ENCODE peak calls at places on chromosomes 7 and 10, in seven cellular contexts. A is stomach; N is heart left ventricle; W is CD8-positive, alpha-beta memory T cell; C is cardiac muscle cell; T is K562; O is SJSA1. H is an unnamed sample. For H3K4me1, the result is how much of the 10 kb centered on the place peaks cover.

GRCh38 chr10:47406870-47407648 is 23.0 kb upstream of the ZNF488 start:
- DNase-seq in T (peak), C (peak), W (no peak), N (no peak), A (peak), O (peak), H (peak)

GRCh38 chr7:12584940-12585339 is 14.4 kb downstream of the SCIN start:
- DNase-seq in A (no peak), C (no peak), T (peak), O (no peak), N (no peak), W (no peak), H (no peak)

GRCh38 chr7:128166603-128167315 is 74.3 kb upstream of the LEP start:
- DNase-seq in W (no peak), O (no peak), C (peak), N (no peak), T (no peak), A (no peak), H (no peak)

GRCh38 chr10:5484205-5484604 is 15.2 kb downstream of the CALML5 start:
- DNase-seq in T (peak), N (no peak), C (no peak), A (no peak), W (no peak), O (no peak), H (no peak)

GRCh38 chr7:101162551-101163280 is 2.7 kb downstream of the VGF start:
- DNase-seq in N (no peak), O (no peak), W (no peak), T (peak), A (no peak), C (peak), H (no peak)

GRCh38 chr7:617614-618538 is 98.2 kb upstream of the PDGFA start:
- DNase-seq in C (no peak), O (no peak), A (no peak), N (no peak), T (no peak), W (no peak), H (no peak)

GRCh38 chr7:114784177-114784576 is 137.7 kb upstream of the MDFIC start:
- DNase-seq in N (no peak), T (no peak), A (no peak), O (no peak), C (no peak), W (no peak), H (no peak)

GRCh38 chr10:76946268-76946667 is 691.3 kb downstream of the KCNMA1 start:
- DNase-seq in N (no peak), A (no peak), O (no peak), C (peak), W (no peak), T (no peak), H (no peak)

GRCh38 chr10:73773152-73773879 is 8.5 kb upstream of the CHCHD1 start:
- DNase-seq in O (no peak), C (no peak), W (no peak), A (no peak), N (peak), T (no peak), H (no peak)

GRCh38 chr7:10793995-10794780 is 179.5 kb upstream of the PHF14 start:
- DNase-seq in W (no peak), C (no peak), O (no peak), N (no peak), A (no peak), T (no peak), H (no peak)

GRCh38 chr10:46546591-46547330 is 9.7 kb downstream of the GPRIN2 start:
- DNase-seq in T (no peak), N (peak), A (peak), O (peak), C (no peak), W (no peak), H (no peak)

GRCh38 chr7:105796365-105796764 is 80.0 kb downstream of the ATXN7L1 start:
- DNase-seq in T (no peak), W (no peak), A (no peak), O (no peak), N (no peak), C (no peak), H (no peak)

GRCh38 chr10:132630666-132631347 is 93.2 kb downstream of the INPP5A start:
- DNase-seq in C (peak), O (no peak), T (no peak), N (peak), A (peak), W (no peak), H (no peak)

GRCh38 chr10:49742683-49743463 is 19.2 kb downstream of the OGDHL start:
- DNase-seq in A (peak), N (no peak), C (no peak), W (no peak), T (no peak), O (peak), H (no peak)

GRCh38 chr7:64300641-64301405 is 12.9 kb upstream of the ZNF736 start:
- DNase-seq in T (no peak), N (no peak), W (no peak), O (peak), C (no peak), A (no peak), H (no peak)

GRCh38 chr10:110857265-110858158 is 14.2 kb upstream of the PDCD4 start:
- DNase-seq in C (peak), A (peak), W (no peak), N (peak), T (peak), O (no peak), H (no peak)

GRCh38 chr10:131744356-131744755 is 156.5 kb upstream of the PPP2R2D start:
- DNase-seq in N (no peak), C (no peak), O (no peak), W (no peak), T (no peak), A (no peak), H (no peak)

GRCh38 chr7:158710651-158711102 is 6.1 kb upstream of the NCAPG2 start:
- DNase-seq in N (no peak), O (no peak), T (peak), C (peak), W (peak), A (no peak), H (no peak)

GRCh38 chr10:68111580-68111979 is 2.3 kb downstream of the MYPN start:
- DNase-seq in O (no peak), A (no peak), C (no peak), T (no peak), N (peak), W (no peak), H (peak)

GRCh38 chr7:17275749-17276671 is 22.4 kb upstream of the AHR start:
- DNase-seq in O (peak), A (no peak), T (no peak), C (peak), N (no peak), W (no peak), H (peak)

GRCh38 chr10:15474671-15475070 is 103.6 kb upstream of the FAM171A1 start:
- DNase-seq in A (no peak), W (no peak), O (no peak), T (no peak), N (no peak), C (no peak), H (no peak)

GRCh38 chr10:16386855-16387254 is 50.0 kb upstream of the PTER start:
- DNase-seq in A (no peak), O (no peak), W (no peak), N (no peak), T (no peak), C (no peak), H (no peak)

GRCh38 chr7:40394382-40394781 is 259.6 kb downstream of the SUGCT start:
- DNase-seq in A (no peak), W (no peak), N (no peak), C (no peak), T (no peak), O (no peak), H (no peak)

GRCh38 chr10:86904600-86904999 is 52.8 kb downstream of the MMRN2 start:
- DNase-seq in O (no peak), W (no peak), C (no peak), T (no peak), N (no peak), A (no peak), H (no peak)

GRCh38 chr10:14698487-14699170 is 76.1 kb downstream of the FAM107B start:
- DNase-seq in T (no peak), A (no peak), O (peak), N (no peak), C (peak), W (no peak), H (no peak)

GRCh38 chr10:92204238-92204637 is 86.6 kb downstream of the CPEB3 start:
- DNase-seq in A (no peak), N (no peak), T (no peak), C (no peak), O (no peak), W (no peak), H (no peak)

GRCh38 chr7:155120460-155120859 is 50.3 kb downstream of the HTR5A start:
- DNase-seq in W (no peak), C (no peak), T (no peak), A (no peak), O (no peak), N (no peak), H (no peak)

GRCh38 chr7:30678805-30679204 is 3.5 kb downstream of the CRHR2 start:
- DNase-seq in W (no peak), O (no peak), N (no peak), T (no peak), A (no peak), C (no peak), H (no peak)

GRCh38 chr7:29500719-29501118 is 62.9 kb upstream of the PRR15 start:
- DNase-seq in T (no peak), C (peak), N (no peak), A (no peak), W (no peak), O (no peak), H (no peak)

GRCh38 chr10:133359972-133360610 is 2.3 kb upstream of the FUOM start:
- DNase-seq in T (peak), C (no peak), N (no peak), O (peak), A (no peak), W (no peak), H (no peak)

GRCh38 chr7:130062246-130062645 is 8.1 kb upstream of the KLHDC10 start:
- DNase-seq in W (no peak), O (no peak), A (no peak), N (no peak), C (no peak), T (no peak), H (no peak)

GRCh38 chr7:151518105-151518780 is 1.5 kb downstream of the RHEB start:
- DNase-seq in A (peak), W (peak), C (peak), T (peak), O (peak), N (peak), H (no peak)

GRCh38 chr10:119441151-119441821 is 101.2 kb downstream of the RGS10 start:
- DNase-seq in C (peak), W (no peak), T (no peak), O (no peak), N (peak), A (no peak), H (no peak)

GRCh38 chr10:119442758-119443060 is 99.8 kb downstream of the RGS10 start:
- DNase-seq in A (no peak), C (no peak), T (no peak), W (no peak), N (no peak), O (no peak), H (no peak)

GRCh38 chr10:119443970-119444660 is 98.4 kb downstream of the RGS10 start:
- DNase-seq in A (no peak), C (no peak), W (no peak), N (no peak), T (peak), O (no peak), H (no peak)

GRCh38 chr10:119443441-119443840 is 99.1 kb downstream of the RGS10 start:
- DNase-seq in W (no peak), T (no peak), C (no peak), A (no peak), N (no peak), O (no peak), H (no peak)

GRCh38 chr10:119441921-119442757 is 100.4 kb downstream of the RGS10 start:
- DNase-seq in T (no peak), N (peak), W (no peak), A (no peak), O (no peak), C (no peak), H (no peak)
- H3K4me3 ChIP-seq in T (no peak), N (no peak), W (no peak), A (no peak), O (no peak), C (no peak), H (no peak)

GRCh38 chr10:78248651-78249464 is 215.2 kb downstream of the RPS24 start:
- DNase-seq in N (no peak), W (no peak), T (no peak), A (no peak), C (peak), O (no peak), H (no peak)
- H3K4me1 ChIP-seq in N (under half), W (under half), T (under half), A (under half), C (under half), O (under half), H (under half)

DNA sequence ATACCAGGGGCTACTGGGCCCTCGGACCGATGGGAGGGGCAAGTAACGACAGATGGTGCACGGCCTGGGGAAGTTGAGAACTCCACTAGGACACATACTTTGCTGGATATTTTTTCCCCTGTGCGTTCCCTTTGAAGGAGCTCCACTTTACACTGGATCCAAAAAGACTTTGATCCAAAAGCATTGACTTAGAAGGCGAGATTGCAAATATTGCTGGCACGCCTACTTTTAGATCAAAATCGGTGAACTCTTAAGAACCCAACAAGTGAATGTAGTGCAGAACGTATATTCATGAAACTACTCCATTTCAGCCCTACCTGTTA is 436 bp upstream of the SLC25A13 start:
- DNase-seq in A (no peak), N (no peak), W (no peak), O (no peak), T (no peak), C (no peak), H (no peak)
- H3K27ac ChIP-seq in A (peak), N (peak), W (peak), O (no peak), T (peak), C (no peak), H (peak)

GRCh38 chr7:112937651-112938390 is 147.6 kb upstream of the TMEM168 start:
- DNase-seq in T (no peak), C (peak), O (no peak), A (no peak), W (no peak), N (no peak), H (no peak)
- H3K4me3 ChIP-seq in T (no peak), C (peak), O (no peak), A (peak), W (no peak), N (peak), H (no peak)

GRCh38 chr7:5231116-5231515 is 41.1 kb downstream of the WIPI2 start:
- DNase-seq in O (no peak), A (no peak), T (no peak), N (no peak), W (no peak), C (no peak), H (no peak)

GRCh38 chr7:5229451-5230271 is 39.6 kb downstream of the WIPI2 start:
- DNase-seq in W (no peak), O (no peak), C (no peak), N (peak), T (no peak), A (no peak), H (no peak)

GRCh38 chr7:5232485-5232837 is 42.4 kb downstream of the WIPI2 start:
- DNase-seq in A (no peak), C (no peak), W (no peak), N (no peak), O (no peak), T (no peak), H (no peak)

GRCh38 chr7:5231811-5232484 is 41.9 kb downstream of the WIPI2 start:
- DNase-seq in N (no peak), W (no peak), C (no peak), T (no peak), O (no peak), A (no peak), H (no peak)

DNA sequence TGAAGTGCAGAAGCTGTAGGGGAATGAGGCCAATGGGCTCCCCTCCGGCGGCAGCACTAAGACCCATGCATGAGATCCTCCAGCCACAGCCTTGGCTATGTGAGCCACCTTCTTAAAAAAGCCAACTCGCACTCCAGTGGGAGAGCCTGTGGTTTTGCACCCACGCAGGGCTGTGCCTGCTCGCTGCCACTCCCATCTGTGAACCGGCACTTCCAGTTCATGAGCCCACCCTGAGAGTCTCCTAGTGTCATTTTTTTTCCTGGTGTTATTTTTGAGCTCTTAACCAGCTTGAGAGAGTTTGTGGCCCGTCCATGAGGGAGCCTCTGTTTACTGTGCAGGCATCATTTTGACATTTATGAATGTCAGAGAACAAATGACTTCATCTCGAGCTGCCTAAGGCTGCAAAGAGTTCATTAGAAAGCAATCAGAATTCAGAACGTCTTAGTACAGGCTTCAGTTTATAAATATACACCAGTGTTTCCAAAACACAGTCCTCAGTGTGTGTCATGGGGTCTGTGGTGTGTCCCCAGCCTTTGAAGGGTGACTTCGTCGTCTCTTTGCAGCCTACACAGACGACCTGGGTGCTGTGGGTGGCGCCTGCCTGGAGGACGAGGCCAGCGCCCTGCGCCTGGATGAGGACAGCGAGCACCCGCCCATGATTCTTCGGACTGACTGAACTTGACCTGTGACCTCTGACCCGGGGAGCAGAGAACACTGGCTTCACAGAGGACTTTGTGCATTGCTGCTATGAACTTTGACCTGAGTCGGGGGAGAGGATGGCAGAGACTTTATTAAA is 40.4 kb downstream of the WIPI2 start:
- DNase-seq in T (no peak), N (peak), O (no peak), W (no peak), C (no peak), A (no peak), H (no peak)
- H3K4me1 ChIP-seq in T (under half), N (under half), O (under half), W (under half), C (under half), A (under half), H (under half)

DNA sequence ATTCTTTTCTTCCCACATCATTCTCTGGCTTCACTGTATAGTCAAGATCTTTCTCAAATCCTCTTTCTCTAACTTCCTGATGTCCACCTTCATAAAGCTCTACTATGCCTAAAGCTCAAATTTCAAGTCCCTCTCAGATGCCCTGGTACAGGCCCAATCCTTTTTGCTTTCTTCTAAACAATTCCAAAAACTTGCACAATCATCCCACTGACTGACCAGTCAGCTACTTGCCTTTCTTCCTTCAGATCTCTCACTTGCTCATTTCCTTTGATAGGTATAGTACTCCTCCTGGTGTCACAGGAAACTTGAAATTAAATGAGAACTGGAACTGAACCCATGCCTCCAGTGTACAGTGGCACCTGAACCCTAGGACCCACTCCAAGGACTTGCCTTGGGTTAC is 18.2 kb downstream of the SEC31B start:
- DNase-seq in T (no peak), N (no peak), O (no peak), W (no peak), C (no peak), A (no peak), H (no peak)
- H3K27ac ChIP-seq in T (no peak), N (no peak), O (no peak), W (no peak), C (no peak), A (no peak), H (no peak)

DNA sequence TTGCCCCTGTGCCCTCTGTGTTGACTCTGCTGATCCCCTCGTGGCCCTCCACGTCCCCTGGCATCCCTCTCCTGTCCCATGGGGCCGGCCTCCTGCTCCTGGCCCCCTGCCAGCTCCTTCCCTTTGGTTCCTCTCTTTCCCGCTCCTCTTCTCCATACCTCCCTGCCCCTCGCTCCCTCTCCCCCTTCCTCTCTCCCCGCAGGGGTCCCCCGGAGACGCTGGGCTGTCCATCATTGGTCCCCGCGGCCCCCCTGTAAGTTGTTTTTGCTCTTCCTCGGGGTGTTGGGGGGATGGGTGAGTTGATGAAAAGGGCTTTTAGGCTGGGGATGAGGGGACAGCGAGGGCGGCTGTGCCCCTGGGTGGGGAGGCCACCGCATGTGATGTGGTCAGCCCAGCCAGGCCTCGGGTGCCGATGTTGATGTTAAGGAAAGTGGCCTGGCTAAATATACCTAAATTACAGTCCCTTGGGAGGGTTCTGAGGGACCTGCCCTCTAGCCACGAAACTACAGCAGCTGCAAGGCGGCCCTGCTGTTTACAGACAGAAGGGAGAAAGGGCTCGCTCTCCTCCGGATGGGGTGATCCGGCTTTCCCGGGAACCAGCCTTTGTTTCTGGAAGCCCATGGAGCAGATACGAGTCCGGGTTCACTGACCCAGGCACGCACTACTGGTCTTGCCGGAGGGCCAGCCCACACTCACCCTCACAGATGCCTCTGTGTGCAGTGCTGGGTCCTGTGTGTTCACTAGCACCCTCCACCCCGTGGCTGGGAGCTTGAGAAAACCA is 78.8 kb downstream of the COL13A1 start:
- DNase-seq in W (no peak), O (no peak), C (no peak), T (no peak), A (no peak), N (no peak), H (no peak)
- H3K4me3 ChIP-seq in W (no peak), O (no peak), C (no peak), T (no peak), A (no peak), N (no peak), H (no peak)